ENCODE peak calls at places on chromosomes 6 and 20, in four cellular contexts. One of them, this sample, is unnamed.

GRCh38 chr20:12528591-12529041 is 480.2 kb upstream of the SPTLC3 start:
- DNase-seq in HCT116: no peak
- DNase-seq in transverse colon: no peak
- DNase-seq in OCI-LY7: no peak
- DNase-seq in this sample: no peak

GRCh38 chr6:131592935-131593334 is 19.9 kb downstream of the ARG1 start:
- DNase-seq in OCI-LY7: no peak
- DNase-seq in transverse colon: no peak
- DNase-seq in HCT116: no peak
- DNase-seq in this sample: no peak

GRCh38 chr6:102813489-102814275 is 1420.2 kb downstream of the GRIK2 start:
- DNase-seq in HCT116: peak; percentile 8
- DNase-seq in OCI-LY7: no peak
- DNase-seq in transverse colon: no peak
- DNase-seq in this sample: no peak

GRCh38 chr6:133609404-133610270 is 279.3 kb upstream of the TCF21 start:
- DNase-seq in OCI-LY7: no peak
- DNase-seq in HCT116: peak; percentile 85
- DNase-seq in transverse colon: no peak
- DNase-seq in this sample: no peak

GRCh38 chr20:52230406-52230805 is 38.8 kb upstream of the ZFP64 start:
- DNase-seq in transverse colon: no peak
- DNase-seq in OCI-LY7: no peak
- DNase-seq in HCT116: no peak
- DNase-seq in this sample: peak; percentile 17

GRCh38 chr6:53432318-53433161 is 83.8 kb upstream of the ELOVL5 start:
- DNase-seq in transverse colon: no peak
- DNase-seq in HCT116: no peak
- DNase-seq in OCI-LY7: no peak
- DNase-seq in this sample: no peak

GRCh38 chr6:56199956-56200355 is 47.4 kb downstream of the COL21A1 start:
- DNase-seq in OCI-LY7: no peak
- DNase-seq in HCT116: no peak
- DNase-seq in transverse colon: no peak
- DNase-seq in this sample: no peak

GRCh38 chr6:134177236-134177635 is 124.8 kb upstream of the SLC2A12 start:
- DNase-seq in HCT116: no peak
- DNase-seq in OCI-LY7: no peak
- DNase-seq in transverse colon: no peak
- DNase-seq in this sample: no peak

GRCh38 chr6:158270389-158271127 is 41.7 kb upstream of the TULP4 start:
- DNase-seq in OCI-LY7: no peak
- DNase-seq in transverse colon: no peak
- DNase-seq in HCT116: no peak
- DNase-seq in this sample: no peak

GRCh38 chr20:56554869-56555268 is 21.8 kb downstream of the FAM209B start:
- DNase-seq in OCI-LY7: peak; percentile 63
- DNase-seq in HCT116: peak; percentile 90
- DNase-seq in transverse colon: peak; percentile 29
- DNase-seq in this sample: no peak

GRCh38 chr6:37230104-37230503 is 27.5 kb upstream of the TBC1D22B start:
- DNase-seq in transverse colon: no peak
- DNase-seq in OCI-LY7: no peak
- DNase-seq in HCT116: no peak
- DNase-seq in this sample: no peak

GRCh38 chr20:2387180-2387577 is 6.5 kb downstream of the TGM6 start:
- DNase-seq in OCI-LY7: peak; percentile 66
- DNase-seq in HCT116: peak; percentile 39
- DNase-seq in transverse colon: peak; percentile 25
- DNase-seq in this sample: peak; percentile 44

GRCh38 chr6:29628419-29629281 is 4.3 kb downstream of the GABBR1 start:
- DNase-seq in HCT116: no peak
- DNase-seq in transverse colon: peak; percentile 77
- DNase-seq in OCI-LY7: peak; percentile 75
- DNase-seq in this sample: peak; percentile 75

GRCh38 chr6:123316733-123317323 is 319.9 kb downstream of the TRDN start:
- DNase-seq in HCT116: no peak
- DNase-seq in transverse colon: no peak
- DNase-seq in OCI-LY7: peak; percentile 27
- DNase-seq in this sample: no peak

GRCh38 chr6:157169656-157170055 is 153.7 kb downstream of the TMEM242 start:
- DNase-seq in OCI-LY7: no peak
- DNase-seq in transverse colon: no peak
- DNase-seq in HCT116: no peak
- DNase-seq in this sample: no peak

GRCh38 chr6:345747-346388 is 45.7 kb upstream of the IRF4 start:
- DNase-seq in OCI-LY7: no peak
- DNase-seq in transverse colon: no peak
- DNase-seq in HCT116: no peak
- DNase-seq in this sample: no peak

GRCh38 chr6:19866900-19867627 is 29.9 kb downstream of the ID4 start:
- DNase-seq in OCI-LY7: no peak
- DNase-seq in HCT116: peak; percentile 71
- DNase-seq in transverse colon: no peak
- DNase-seq in this sample: no peak

GRCh38 chr20:52972965-52973819 is 1.0 kb downstream of the TSHZ2 start:
- DNase-seq in HCT116: no peak
- DNase-seq in OCI-LY7: no peak
- DNase-seq in transverse colon: no peak
- DNase-seq in this sample: peak; percentile 21

GRCh38 chr6:118963003-118963402 is 28.0 kb upstream of the MCM9 start:
- DNase-seq in transverse colon: no peak
- DNase-seq in OCI-LY7: no peak
- DNase-seq in HCT116: peak; percentile 7
- DNase-seq in this sample: no peak

GRCh38 chr6:63476302-63476701 is 96.0 kb upstream of the LOC128125822 start:
- DNase-seq in transverse colon: no peak
- DNase-seq in HCT116: no peak
- DNase-seq in OCI-LY7: no peak
- DNase-seq in this sample: no peak

GRCh38 chr6:150514806-150515362 is 84.8 kb upstream of the PLEKHG1 start:
- DNase-seq in HCT116: no peak
- DNase-seq in OCI-LY7: no peak
- DNase-seq in transverse colon: no peak
- DNase-seq in this sample: no peak

GRCh38 chr6:6546318-6547110 is 42.0 kb upstream of the LY86 start:
- DNase-seq in OCI-LY7: peak; percentile 10
- DNase-seq in transverse colon: peak; percentile 14
- DNase-seq in HCT116: no peak
- DNase-seq in this sample: peak; percentile 21

GRCh38 chr20:36064661-36065426 is 89.7 kb upstream of the EPB41L1 start:
- DNase-seq in HCT116: no peak
- DNase-seq in transverse colon: peak; percentile 98
- DNase-seq in OCI-LY7: peak; percentile 86
- DNase-seq in this sample: peak; percentile 97

GRCh38 chr6:31042801-31043200 is 32.5 kb downstream of the MUC22 start:
- DNase-seq in OCI-LY7: no peak
- DNase-seq in HCT116: peak; percentile 74
- DNase-seq in transverse colon: peak; percentile 26
- DNase-seq in this sample: peak; percentile 38

GRCh38 chr20:11108102-11108842 is 434.5 kb upstream of the JAG1 start:
- DNase-seq in OCI-LY7: no peak
- DNase-seq in transverse colon: no peak
- DNase-seq in HCT116: no peak
- DNase-seq in this sample: no peak

GRCh38 chr6:3033652-3034051 is 34.0 kb downstream of the NQO2 start:
- DNase-seq in transverse colon: no peak
- DNase-seq in OCI-LY7: no peak
- DNase-seq in HCT116: no peak
- DNase-seq in this sample: no peak

DNA sequence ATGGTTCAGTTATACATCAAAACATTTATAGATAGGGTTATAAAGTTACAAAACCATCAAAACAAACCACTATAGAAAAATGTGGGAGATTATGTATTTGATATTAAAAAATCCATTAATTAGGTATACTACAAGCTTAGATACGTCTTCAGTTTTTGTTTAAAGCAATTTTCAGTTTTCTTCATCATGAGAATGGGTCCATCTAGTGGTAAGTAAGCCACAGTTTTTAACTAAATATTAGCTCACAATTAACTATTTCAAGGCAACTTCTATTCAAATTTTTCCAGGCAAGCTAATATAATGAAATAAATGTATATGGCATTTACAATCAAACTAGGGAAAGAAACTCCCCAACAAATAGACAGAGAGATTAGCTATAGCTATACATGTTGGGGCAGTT is 44.4 kb downstream of the RNGTT start:
- DNase-seq in OCI-LY7: peak; percentile 19
- DNase-seq in HCT116: no peak
- DNase-seq in transverse colon: no peak
- DNase-seq in this sample: no peak
- TF ChIP-seq CTCF in OCI-LY7: peak; percentile 82
- TF ChIP-seq CTCF in HCT116: peak; percentile 46
- TF ChIP-seq CTCF in transverse colon: no peak
- TF ChIP-seq CTCF in this sample: no peak

GRCh38 chr6:106522557-106522956 is 106.7 kb downstream of the RTN4IP1 start:
- DNase-seq in transverse colon: no peak
- DNase-seq in HCT116: no peak
- DNase-seq in OCI-LY7: peak; percentile 49
- DNase-seq in this sample: no peak
- H3K4me3 ChIP-seq in transverse colon: no peak overlapping the region
- H3K4me3 ChIP-seq in HCT116: no peak overlapping the region
- H3K4me3 ChIP-seq in OCI-LY7: peak overlapping the region; percentile 72
- H3K4me3 ChIP-seq in this sample: no peak overlapping the region

DNA sequence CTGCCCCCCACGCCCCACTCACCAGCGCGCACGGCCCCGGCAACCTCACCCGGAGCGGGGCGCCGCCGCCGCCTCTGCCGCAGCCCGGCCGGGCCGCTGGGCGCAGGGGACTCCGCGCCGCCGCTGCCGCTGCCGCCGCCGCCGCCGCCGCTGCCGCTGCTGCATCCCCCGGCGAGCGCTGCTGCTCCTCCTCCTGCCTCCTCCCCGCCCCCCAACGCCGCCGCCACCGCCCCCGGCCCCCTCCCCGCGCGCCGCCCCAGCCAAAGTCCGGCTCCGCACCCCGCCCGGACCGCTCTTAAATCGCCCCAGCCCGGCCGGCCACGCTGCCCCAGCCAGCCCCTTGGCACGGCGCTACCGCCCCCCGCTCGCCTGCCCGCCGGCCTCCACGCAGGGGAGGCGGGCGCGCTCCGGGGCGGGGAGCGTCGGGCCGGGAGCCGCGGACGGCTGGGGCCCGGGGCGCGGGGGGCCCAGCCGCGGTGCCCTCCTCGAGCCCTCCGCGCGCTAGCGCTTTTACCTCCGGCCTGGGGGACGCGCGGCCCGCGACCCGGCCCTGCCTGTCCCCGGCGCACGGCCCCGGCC is at the start of gene SULF2:
- DNase-seq in OCI-LY7: no peak
- DNase-seq in transverse colon: peak; percentile 76
- DNase-seq in HCT116: no peak
- DNase-seq in this sample: peak; percentile 76
- H3K4me1 ChIP-seq in OCI-LY7: no peaks in the 10 kb centered on the region
- H3K4me1 ChIP-seq in transverse colon: peaks cover 6% of the 10 kb centered on the region
- H3K4me1 ChIP-seq in HCT116: peaks cover 11% of the 10 kb centered on the region
- H3K4me1 ChIP-seq in this sample: peaks cover 9% of the 10 kb centered on the region

GRCh38 chr6:163352011-163352685 is 62.4 kb upstream of the QKI start:
- DNase-seq in OCI-LY7: no peak
- DNase-seq in HCT116: no peak
- DNase-seq in transverse colon: no peak
- DNase-seq in this sample: no peak
- TF ChIP-seq CTCF in OCI-LY7: no peak
- TF ChIP-seq CTCF in HCT116: no peak
- TF ChIP-seq CTCF in transverse colon: no peak
- TF ChIP-seq CTCF in this sample: no peak

GRCh38 chr20:25057234-25058050 is 497 bp downstream of the ACSS1 start:
- DNase-seq in OCI-LY7: no peak
- DNase-seq in transverse colon: peak; percentile 85
- DNase-seq in HCT116: no peak
- DNase-seq in this sample: peak; percentile 83
- H3K4me3 ChIP-seq in OCI-LY7: peak overlapping the region; percentile 65
- H3K4me3 ChIP-seq in transverse colon: peak overlapping the region; percentile 85
- H3K4me3 ChIP-seq in HCT116: no peak overlapping the region
- H3K4me3 ChIP-seq in this sample: peak overlapping the region; percentile 47

GRCh38 chr20:44171775-44172571 is 15.0 kb downstream of the JPH2 start:
- DNase-seq in OCI-LY7: no peak
- DNase-seq in HCT116: no peak
- DNase-seq in transverse colon: no peak
- DNase-seq in this sample: no peak
- H3K4me1 ChIP-seq in OCI-LY7: no peaks in the 10 kb centered on the region
- H3K4me1 ChIP-seq in HCT116: no peaks in the 10 kb centered on the region
- H3K4me1 ChIP-seq in transverse colon: no peaks in the 10 kb centered on the region
- H3K4me1 ChIP-seq in this sample: no peaks in the 10 kb centered on the region